ENCODE peak calls at places on chromosome 14, in seven cellular contexts. F, N, R, M, C, O and Q are unnamed samples. For H3K9me3 and H3K27me3, the result is how much of the 10 kb centered on the place peaks cover.

GRCh38 chr14:23177181-23177580 is 6.3 kb downstream of the SLC7A8 start:
- DNase-seq in F (no peak), N (no peak), R (no peak), M (no peak), C (no peak), O (no peak), Q (no peak)

GRCh38 chr14:31937730-31938346 is 139.3 kb upstream of the ARHGAP5 start:
- DNase-seq in F (peak), N (no peak), R (peak), M (peak), C (peak), O (no peak), Q (no peak)

GRCh38 chr14:68786491-68787234 is 6.2 kb downstream of the ZFP36L1 start:
- DNase-seq in F (peak), N (no peak), R (no peak), M (no peak), C (peak), O (no peak), Q (peak)

GRCh38 chr14:57831981-57832380 is 33.9 kb downstream of the SLC35F4 start:
- DNase-seq in F (no peak), N (no peak), R (no peak), M (no peak), C (no peak), O (no peak), Q (no peak)

GRCh38 chr14:103067231-103067954 is 10.0 kb upstream of the CDC42BPB start:
- DNase-seq in F (peak), N (no peak), R (no peak), M (no peak), C (no peak), O (no peak), Q (peak)

GRCh38 chr14:58599707-58600106 is 38.1 kb upstream of the DACT1 start:
- DNase-seq in F (no peak), N (no peak), R (no peak), M (no peak), C (no peak), O (no peak), Q (no peak)

GRCh38 chr14:61950340-61950739 is 188.1 kb downstream of the SNAPC1 start:
- DNase-seq in F (no peak), N (no peak), R (no peak), M (no peak), C (no peak), O (no peak), Q (no peak)

GRCh38 chr14:48936352-48936751 is 649.8 kb downstream of the RPS29 start:
- DNase-seq in F (peak), N (no peak), R (no peak), M (no peak), C (no peak), O (no peak), Q (no peak)

GRCh38 chr14:32679927-32680612 is 258.6 kb upstream of the NPAS3 start:
- DNase-seq in F (no peak), N (no peak), R (no peak), M (no peak), C (no peak), O (no peak), Q (no peak)

GRCh38 chr14:26412421-26412820 is 185.4 kb downstream of the NOVA1 start:
- DNase-seq in F (no peak), N (no peak), R (no peak), M (no peak), C (no peak), O (no peak), Q (no peak)
- H3K9me3 ChIP-seq in F (under half), N (under half), R (under half), M (under half), C (under half), O (under half), Q (under half)

DNA sequence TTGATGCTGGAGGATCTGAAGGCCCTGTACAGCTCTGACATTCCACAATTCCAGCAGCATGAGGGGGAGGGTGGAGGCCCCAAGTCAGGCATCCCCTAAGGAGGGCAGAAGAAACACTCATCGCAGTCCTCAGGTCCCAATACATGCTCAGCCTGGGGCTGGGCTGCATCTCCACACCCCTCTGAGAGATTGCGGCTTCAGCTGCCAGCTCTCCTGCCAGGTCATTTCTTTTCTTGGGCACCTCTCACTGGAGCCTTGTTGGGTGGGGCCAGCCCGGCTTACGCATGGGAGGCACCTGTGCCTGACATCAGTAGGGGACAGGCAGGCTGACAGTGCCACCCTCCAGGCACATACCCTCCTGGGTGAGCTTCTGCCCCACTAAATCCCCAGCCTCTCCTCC is 89.8 kb downstream of the DICER1 start:
- DNase-seq in F (no peak), N (peak), R (no peak), M (no peak), C (peak), O (peak), Q (no peak)
- H3K27me3 ChIP-seq in F (under half), N (under half), R (under half), M (under half), C (under half), O (under half), Q (under half)

GRCh38 chr14:99952039-99952438 is 113.2 kb upstream of the EVL start:
- DNase-seq in F (no peak), N (no peak), R (no peak), M (no peak), C (no peak), O (no peak), Q (no peak)

GRCh38 chr14:99947695-99948094 is 117.5 kb upstream of the EVL start:
- DNase-seq in F (no peak), N (peak), R (no peak), M (no peak), C (peak), O (no peak), Q (no peak)

GRCh38 chr14:99950191-99950590 is 115.0 kb upstream of the EVL start:
- DNase-seq in F (no peak), N (no peak), R (no peak), M (no peak), C (no peak), O (no peak), Q (no peak)

GRCh38 chr14:99952453-99952852 is 112.8 kb upstream of the EVL start:
- DNase-seq in F (no peak), N (no peak), R (no peak), M (no peak), C (no peak), O (no peak), Q (no peak)

DNA sequence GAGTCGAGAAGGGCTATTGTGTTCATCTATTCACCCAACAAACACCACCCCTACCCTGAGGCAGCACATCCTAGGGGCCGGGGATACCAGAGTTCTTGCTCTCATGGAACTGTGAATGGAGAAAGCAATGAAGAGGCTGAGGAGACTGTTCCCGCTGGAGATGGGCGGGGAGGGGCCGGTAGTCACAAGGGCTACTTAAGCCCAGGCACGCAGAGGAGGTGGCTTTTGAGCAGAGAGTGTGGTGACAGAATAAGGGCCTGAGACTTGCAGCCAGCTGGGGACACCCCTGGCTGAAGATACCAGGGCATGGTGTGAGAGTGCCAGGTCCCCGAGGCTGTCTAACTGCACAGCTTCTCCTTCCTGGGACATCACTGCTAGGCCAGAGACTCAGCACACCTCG is 114.1 kb upstream of the EVL start:
- DNase-seq in F (no peak), N (no peak), R (no peak), M (no peak), C (no peak), O (no peak), Q (no peak)
- H3K27ac ChIP-seq in F (no peak), N (no peak), R (no peak), M (no peak), C (no peak), O (no peak), Q (no peak)

DNA sequence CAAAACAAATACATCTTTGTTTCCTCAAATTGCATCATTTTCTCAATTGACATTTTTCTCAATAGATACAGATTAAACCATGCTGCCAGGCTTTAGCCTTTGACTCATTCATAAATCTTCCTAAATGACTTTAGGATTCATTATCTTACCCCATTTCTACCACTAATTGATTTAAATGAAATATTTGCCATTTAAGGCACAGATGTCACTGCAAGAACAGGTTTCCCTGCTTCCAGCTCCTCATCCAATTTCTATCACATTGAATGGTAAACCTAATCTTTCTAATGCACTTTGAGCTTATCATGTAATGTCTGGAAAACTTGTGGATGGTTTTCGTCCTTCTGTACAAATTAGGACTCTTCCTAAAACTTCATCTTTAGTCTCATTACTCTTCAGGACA is 298.7 kb downstream of the RPL10L start:
- DNase-seq in F (no peak), N (no peak), R (no peak), M (no peak), C (no peak), O (no peak), Q (no peak)
- H3K9me3 ChIP-seq in F (under half), N (under half), R (under half), M (under half), C (under half), O (under half), Q (under half)